ENCODE peak calls at places on chromosomes 6 and 20, in four cellular contexts. D, F, U and E are unnamed samples.

GRCh38 chr20:57953638-57954037 is 243.8 kb upstream of the PMEPA1 start:
- DNase-seq in D (no peak), F (no peak), U (no peak), E (no peak)

GRCh38 chr6:77151241-77151640 is 312.1 kb downstream of the HTR1B start:
- DNase-seq in D (no peak), F (no peak), U (no peak), E (no peak)

GRCh38 chr6:43471399-43471798 is 6.0 kb upstream of the TJAP1 start:
- DNase-seq in D (no peak), F (no peak), U (no peak), E (no peak)

GRCh38 chr6:42781546-42781810 is 374 bp upstream of the BICRAL start:
- DNase-seq in D (no peak), F (no peak), U (peak; percentile 56), E (no peak)

GRCh38 chr6:5905431-5906339 is 101.0 kb downstream of the NRN1 start:
- DNase-seq in D (no peak), F (no peak), U (no peak), E (peak; percentile 80)

GRCh38 chr20:46348231-46348803 is 40.0 kb upstream of the CDH22 start:
- DNase-seq in D (no peak), F (no peak), U (no peak), E (no peak)

GRCh38 chr6:13141392-13141791 is 186.9 kb downstream of the TBC1D7 start:
- DNase-seq in D (no peak), F (no peak), U (no peak), E (no peak)

GRCh38 chr20:44728835-44729342 is 13.7 kb downstream of the CCN5 start:
- DNase-seq in D (no peak), F (no peak), U (no peak), E (peak; percentile 64)

GRCh38 chr6:151675746-151676459 is 131.6 kb upstream of the ESR1 start:
- DNase-seq in D (peak; percentile 62), F (peak; percentile 17), U (peak; percentile 74), E (no peak)

GRCh38 chr6:145406733-145407256 is 328.5 kb downstream of the EPM2A start:
- DNase-seq in D (no peak), F (no peak), U (no peak), E (no peak)

GRCh38 chr6:117142995-117143394 is 122.4 kb upstream of the VGLL2 start:
- DNase-seq in D (no peak), F (no peak), U (no peak), E (no peak)

GRCh38 chr6:71892641-71893040 is 6.3 kb downstream of the RIMS1 start:
- DNase-seq in D (no peak), F (no peak), U (no peak), E (no peak)

GRCh38 chr6:158232445-158233213 is 64.5 kb downstream of the GTF2H5 start:
- DNase-seq in D (peak; percentile 60), F (peak; percentile 41), U (peak; percentile 64), E (peak; percentile 60)

GRCh38 chr6:55299285-55299684 is 28.0 kb upstream of the GFRAL start:
- DNase-seq in D (no peak), F (no peak), U (no peak), E (no peak)

GRCh38 chr6:132007474-132008190 is 56.5 kb upstream of the CCN2 start:
- DNase-seq in D (no peak), F (no peak), U (no peak), E (no peak)

GRCh38 chr20:3783068-3783489 is 1.8 kb upstream of the SPEF1 start:
- DNase-seq in D (no peak), F (no peak), U (no peak), E (no peak)

GRCh38 chr6:22362361-22362760 is 65.5 kb upstream of the PRL start:
- DNase-seq in D (no peak), F (no peak), U (no peak), E (no peak)

GRCh38 chr6:135418040-135418439 is 79.5 kb downstream of the AHI1 start:
- DNase-seq in D (no peak), F (no peak), U (no peak), E (no peak)

GRCh38 chr20:45359069-45359405 is 3.9 kb upstream of the SYS1 start:
- DNase-seq in D (no peak), F (no peak), U (no peak), E (peak; percentile 49)

GRCh38 chr20:602357-602970 is 7.6 kb downstream of the TCF15 start:
- DNase-seq in D (no peak), F (no peak), U (no peak), E (peak; percentile 79)

GRCh38 chr6:163536770-163537169 is 122.3 kb downstream of the QKI start:
- DNase-seq in D (no peak), F (no peak), U (no peak), E (no peak)

GRCh38 chr20:25188218-25188617 is 7.3 kb upstream of the ENTPD6 start:
- DNase-seq in D (no peak), F (no peak), U (no peak), E (no peak)

GRCh38 chr6:32140420-32141046 is 10.4 kb upstream of the FKBPL start:
- DNase-seq in D (no peak), F (no peak), U (no peak), E (no peak)

GRCh38 chr20:8073024-8073832 is 53.7 kb upstream of the TMX4 start:
- DNase-seq in D (no peak), F (no peak), U (no peak), E (no peak)

GRCh38 chr20:4113996-4114603 is 98.7 kb upstream of the RNF24 start:
- DNase-seq in D (no peak), F (no peak), U (no peak), E (no peak)

GRCh38 chr20:4722571-4722970 is 862 bp downstream of the PRND start:
- DNase-seq in D (no peak), F (no peak), U (no peak), E (no peak)